ENCODE peak calls at places on chromosomes 5 and 9, in four cellular contexts. One of them, this sample, is unnamed.

GRCh38 chr5:1054018-1054798 is 45.6 kb downstream of the NKD2 start:
- DNase-seq in M059J: no peak
- DNase-seq in GM04504: no peak
- DNase-seq in NB4: no peak
- DNase-seq in this sample: no peak

GRCh38 chr5:34857161-34857560 is 18.2 kb downstream of the TTC23L start:
- DNase-seq in NB4: no peak
- DNase-seq in M059J: no peak
- DNase-seq in GM04504: no peak
- DNase-seq in this sample: no peak

GRCh38 chr5:125160787-125161502 is 414.5 kb upstream of the ZNF608 start:
- DNase-seq in NB4: no peak
- DNase-seq in GM04504: no peak
- DNase-seq in M059J: peak; percentile 6
- DNase-seq in this sample: no peak

GRCh38 chr5:13510616-13511015 is 433.9 kb downstream of the DNAH5 start:
- DNase-seq in GM04504: no peak
- DNase-seq in M059J: peak; percentile 40
- DNase-seq in NB4: no peak
- DNase-seq in this sample: no peak

GRCh38 chr9:136527721-136528710 is 17.8 kb downstream of the NOTCH1 start:
- DNase-seq in GM04504: no peak
- DNase-seq in M059J: no peak
- DNase-seq in NB4: peak; percentile 36
- DNase-seq in this sample: peak; percentile 71

GRCh38 chr9:79559501-79560181 is 12.1 kb upstream of the TLE4 start:
- DNase-seq in GM04504: no peak
- DNase-seq in M059J: no peak
- DNase-seq in NB4: no peak
- DNase-seq in this sample: peak; percentile 11

GRCh38 chr5:23269981-23270380 is 237.4 kb upstream of the PRDM9 start:
- DNase-seq in GM04504: no peak
- DNase-seq in NB4: no peak
- DNase-seq in M059J: no peak
- DNase-seq in this sample: no peak

GRCh38 chr5:32217886-32218396 is 43.8 kb upstream of the GOLPH3 start:
- DNase-seq in NB4: peak; percentile 43
- DNase-seq in GM04504: no peak
- DNase-seq in M059J: no peak
- DNase-seq in this sample: no peak

GRCh38 chr9:80595192-80595591 is 1023.4 kb downstream of the TLE4 start:
- DNase-seq in GM04504: no peak
- DNase-seq in M059J: no peak
- DNase-seq in NB4: no peak
- DNase-seq in this sample: no peak

GRCh38 chr5:40521925-40522324 is 157.8 kb upstream of the PTGER4 start:
- DNase-seq in GM04504: no peak
- DNase-seq in NB4: no peak
- DNase-seq in M059J: no peak
- DNase-seq in this sample: no peak